ENCODE peak calls at places on chromosomes 16 and 17, in four cellular contexts. P is K562, K is H1, E is HepG2. F is an unnamed sample. For H3K4me1, the result is how much of the 10 kb centered on the place peaks cover.

GRCh38 chr17:43754947-43755346 is 3.6 kb downstream of the SOST start:
- DNase-seq in P (no peak), E (no peak), K (peak), F (no peak)

GRCh38 chr17:16415031-16415924 is at the start of gene TRPV2:
- DNase-seq in E (peak), K (peak), P (peak), F (no peak)

GRCh38 chr17:12666718-12667117 is 1.0 kb downstream of the MYOCD start:
- DNase-seq in P (no peak), K (no peak), E (no peak), F (no peak)

GRCh38 chr16:10080031-10080772 is 102.0 kb downstream of the GRIN2A start:
- DNase-seq in P (no peak), E (no peak), K (no peak), F (peak)

GRCh38 chr17:46866747-46867146 is 15.4 kb downstream of the WNT9B start:
- DNase-seq in E (no peak), K (no peak), P (no peak), F (no peak)

GRCh38 chr16:19705843-19706242 is 12.2 kb downstream of the KNOP1 start:
- DNase-seq in E (no peak), P (no peak), K (no peak), F (no peak)

GRCh38 chr16:81758376-81758775 is 20.7 kb upstream of the PLCG2 start:
- DNase-seq in K (no peak), E (peak), P (no peak), F (no peak)

GRCh38 chr17:58244958-58245357 is 6.6 kb downstream of the LPO start:
- DNase-seq in E (no peak), K (no peak), P (no peak), F (no peak)

GRCh38 chr17:50919321-50920040 is 53.3 kb upstream of the TOB1 start:
- DNase-seq in P (peak), E (peak), K (peak), F (peak)

GRCh38 chr16:28317040-28317880 is 24.9 kb downstream of the SBK1 start:
- DNase-seq in E (peak), P (peak), K (peak), F (peak)

GRCh38 chr16:69150146-69150865 is 17.9 kb downstream of the UTP4 start:
- DNase-seq in K (peak), P (peak), E (peak), F (peak)

GRCh38 chr16:69726313-69727060 is at the start of gene NQO1:
- DNase-seq in E (peak), P (peak), K (peak), F (peak)

GRCh38 chr16:3095869-3096268 is 3.2 kb downstream of the ZSCAN10 start:
- DNase-seq in E (no peak), K (no peak), P (peak), F (no peak)

GRCh38 chr16:1642753-1643152 is 30.6 kb downstream of the CRAMP1 start:
- DNase-seq in K (no peak), P (no peak), E (no peak), F (no peak)

GRCh38 chr16:25151996-25152395 is 40.5 kb downstream of the LCMT1 start:
- DNase-seq in E (no peak), K (no peak), P (no peak), F (no peak)

GRCh38 chr17:13212861-13213260 is 195.0 kb upstream of the ELAC2 start:
- DNase-seq in P (no peak), K (no peak), E (no peak), F (no peak)

GRCh38 chr17:57016764-57017116 is 38.8 kb downstream of the SCPEP1 start:
- DNase-seq in E (no peak), K (no peak), P (no peak), F (no peak)

GRCh38 chr16:79037429-79038373 is 562.8 kb downstream of the MAF start:
- DNase-seq in K (no peak), E (peak), P (no peak), F (no peak)

GRCh38 chr16:12545792-12546342 is 257.8 kb downstream of the CPPED1 start:
- DNase-seq in P (no peak), E (no peak), K (no peak), F (no peak)

GRCh38 chr16:84839054-84839453 is 19.3 kb downstream of the CRISPLD2 start:
- DNase-seq in E (no peak), P (no peak), K (no peak), F (no peak)

GRCh38 chr16:85080923-85081498 is 31.3 kb downstream of the CIBAR2 start:
- DNase-seq in P (no peak), E (no peak), K (no peak), F (no peak)

GRCh38 chr16:67613808-67614207 is 31.1 kb upstream of the CARMIL2 start:
- DNase-seq in E (peak), P (no peak), K (peak), F (no peak)

GRCh38 chr16:31177136-31177535 is 2.8 kb upstream of the FUS start:
- DNase-seq in K (no peak), P (no peak), E (no peak), F (no peak)

GRCh38 chr17:78131172-78132085 is 858 bp downstream of the TMC8 start:
- DNase-seq in P (no peak), K (no peak), E (no peak), F (no peak)

GRCh38 chr17:62740066-62740465 is 68.0 kb downstream of the MARCHF10 start:
- DNase-seq in K (no peak), P (no peak), E (no peak), F (no peak)

GRCh38 chr17:6661464-6661848 is 9.9 kb downstream of the C17orf100 start:
- DNase-seq in P (no peak), E (no peak), K (no peak), F (no peak)

GRCh38 chr16:30567160-30567990 is 4.1 kb downstream of the ZNF688 start:
- DNase-seq in E (no peak), P (no peak), K (no peak), F (no peak)

DNA sequence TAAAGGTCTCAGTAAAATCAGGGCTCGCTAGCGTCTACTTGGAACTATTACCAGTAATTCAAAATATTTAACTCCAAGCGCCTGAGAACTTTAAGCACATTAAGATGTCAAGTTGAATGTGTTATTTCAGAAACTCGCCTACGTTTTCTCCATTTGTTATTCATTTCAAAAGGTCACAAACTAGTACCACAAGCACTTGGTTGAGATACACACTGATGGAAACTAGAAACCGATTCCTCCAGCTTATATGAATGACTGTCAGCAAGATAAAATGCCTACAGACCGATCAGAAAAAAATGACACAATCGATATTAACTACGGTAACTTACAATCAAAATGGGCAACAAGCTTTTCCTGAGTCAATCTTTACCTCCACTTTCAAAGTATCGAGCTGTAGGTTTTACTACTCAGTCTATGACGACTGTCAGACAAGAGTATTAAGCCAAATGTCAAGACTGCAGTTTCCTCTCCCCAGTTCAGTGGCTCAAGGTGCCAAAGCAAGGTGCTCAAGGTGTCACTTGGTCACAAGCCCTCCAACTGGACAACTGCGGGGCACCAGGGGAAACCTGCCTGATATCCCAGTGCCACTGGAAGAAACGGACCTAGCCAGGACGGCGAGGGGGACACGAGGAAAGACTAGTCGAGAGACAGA is 694 bp downstream of the SRP68 start:
- DNase-seq in P (no peak), E (no peak), K (peak), F (no peak)
- H3K4me1 ChIP-seq in P (under half), E (under half), K (under half), F (under half)

DNA sequence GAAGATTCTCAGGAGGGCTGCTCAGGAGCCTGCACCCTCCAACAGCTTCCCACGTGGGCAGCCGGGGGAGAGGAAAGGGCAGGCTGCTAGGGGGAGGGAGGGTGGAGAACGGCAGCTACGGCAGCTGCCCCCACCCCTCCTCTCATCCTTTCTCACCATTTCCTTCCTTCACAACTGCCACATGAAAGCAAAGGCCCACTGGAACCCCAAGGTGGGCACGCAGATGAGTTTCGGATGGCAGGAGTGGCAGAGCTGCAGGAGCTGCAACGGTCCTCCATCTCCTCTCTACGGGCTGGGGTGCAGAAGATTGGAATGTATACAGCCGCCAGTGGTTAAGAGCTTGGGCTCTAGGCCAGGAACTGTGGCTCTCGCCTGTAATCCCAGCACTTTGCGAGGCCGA is 77.7 kb downstream of the GAS7 start:
- DNase-seq in P (no peak), E (no peak), K (no peak), F (no peak)
- TF ChIP-seq JUN in P (no peak), E (no peak), K (no peak), F (no peak)

GRCh38 chr17:82231312-82231561 is 2.4 kb downstream of the SLC16A3 start:
- DNase-seq in P (no peak), E (no peak), K (no peak), F (no peak)

GRCh38 chr17:82232876-82233785 is 4.3 kb downstream of the SLC16A3 start:
- DNase-seq in K (no peak), P (no peak), E (no peak), F (no peak)

GRCh38 chr17:82230627-82231311 is 1.9 kb downstream of the SLC16A3 start:
- DNase-seq in E (peak), P (peak), K (no peak), F (peak)

GRCh38 chr17:82231562-82232321 is 2.9 kb downstream of the SLC16A3 start:
- DNase-seq in E (peak), P (peak), K (peak), F (peak)

GRCh38 chr17:82232322-82232785 is 3.5 kb downstream of the SLC16A3 start:
- DNase-seq in P (no peak), E (no peak), K (no peak), F (no peak)
- TF ChIP-seq POLR2AphosphoS5 in P (no peak), E (no peak), K (no peak), F (no peak)

GRCh38 chr17:79685121-79685520 is 45.6 kb upstream of the ENPP7 start:
- DNase-seq in K (no peak), P (no peak), E (no peak), F (no peak)
- H3K4me1 ChIP-seq in K (under half), P (under half), E (under half), F (under half)

GRCh38 chr16:4795828-4796572 is 831 bp downstream of the SMIM22 start:
- DNase-seq in P (no peak), E (no peak), K (no peak), F (no peak)
- TF ChIP-seq JUN in P (no peak), E (no peak), K (no peak), F (no peak)

DNA sequence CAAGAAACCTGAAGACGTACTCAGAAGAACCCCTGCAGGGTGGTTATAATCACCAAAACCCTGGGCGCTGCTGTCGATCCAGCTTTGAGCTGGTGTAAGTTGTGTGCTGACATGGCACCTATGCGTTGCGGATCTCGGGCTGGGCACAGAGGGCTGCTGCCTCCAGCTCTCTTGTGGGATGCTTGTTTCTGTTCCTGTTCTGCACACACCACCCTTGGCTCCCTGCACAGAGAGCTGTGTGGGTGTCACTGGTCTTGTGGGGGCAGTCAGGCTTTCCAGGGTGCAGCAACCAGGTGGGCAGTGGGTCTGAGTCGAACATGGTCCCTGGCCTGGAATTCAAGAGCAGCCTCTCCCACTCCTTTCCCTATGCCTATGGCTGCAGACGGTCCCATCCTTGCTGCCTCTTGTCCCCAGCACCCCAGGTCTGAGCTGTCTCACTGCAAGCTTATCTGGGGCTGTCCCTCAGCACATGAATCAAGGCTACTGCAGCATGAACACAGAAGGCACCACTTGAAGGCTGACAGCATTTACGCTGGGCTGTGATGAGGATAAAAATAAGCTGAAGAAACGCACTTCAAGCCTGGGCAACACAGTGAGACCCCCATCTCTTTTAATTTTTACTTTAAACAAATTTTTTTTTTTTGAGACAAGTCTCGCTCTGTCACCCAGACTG is 20.1 kb downstream of the ZNF276 start:
- DNase-seq in E (no peak), P (no peak), K (no peak), F (no peak)
- TF ChIP-seq POLR2AphosphoS5 in E (no peak), P (peak), K (no peak), F (peak)

DNA sequence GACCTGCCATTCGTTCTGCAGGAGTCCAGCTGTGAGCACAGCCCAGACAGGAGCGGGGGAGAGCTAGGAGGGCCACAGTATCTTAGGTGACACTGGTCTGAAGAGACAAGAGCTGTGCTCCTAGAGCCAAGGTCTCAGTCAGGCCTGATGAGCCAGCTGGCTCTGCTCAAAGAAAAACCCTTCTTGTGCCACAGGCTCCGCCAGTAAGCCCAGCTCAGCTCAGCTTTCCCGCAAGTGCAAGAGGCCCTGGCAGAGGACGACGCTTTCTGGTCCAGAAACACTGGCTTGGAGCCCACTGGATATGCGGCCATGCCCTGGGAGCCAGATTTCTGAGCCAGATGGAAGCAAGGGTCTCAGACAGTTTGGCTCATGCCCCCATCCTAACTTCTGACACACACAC is 23.9 kb downstream of the PEMT start:
- DNase-seq in P (no peak), K (no peak), E (no peak), F (no peak)
- H3K4me1 ChIP-seq in P (under half), K (under half), E (under half), F (under half)

GRCh38 chr17:73650617-73651200 is 6.5 kb upstream of the SDK2 start:
- DNase-seq in P (no peak), E (no peak), K (no peak), F (no peak)
- TF ChIP-seq JUN in P (no peak), E (no peak), K (no peak), F (no peak)

DNA sequence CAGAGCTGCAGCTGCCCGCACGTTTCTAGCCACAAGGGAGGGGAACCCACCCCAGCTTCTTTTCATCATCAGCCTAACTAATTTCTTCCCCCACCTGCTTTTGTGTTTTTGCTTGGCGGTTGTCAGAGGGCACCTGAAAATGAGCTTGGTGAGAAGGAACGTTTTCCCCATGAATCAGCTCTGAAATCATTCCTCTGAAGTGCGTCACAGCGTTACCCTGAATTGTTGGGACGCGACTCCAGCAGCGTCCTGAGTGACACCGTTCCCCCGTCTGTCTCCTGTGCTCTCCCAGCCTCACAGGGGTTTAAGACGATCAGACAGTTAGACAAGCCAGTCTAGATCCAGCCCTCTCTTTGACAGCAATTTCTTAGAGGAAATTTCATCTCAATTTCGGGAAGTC is 722.9 kb upstream of the EEF2KMT start:
- DNase-seq in P (no peak), E (no peak), K (no peak), F (no peak)
- TF ChIP-seq POLR2AphosphoS5 in P (no peak), E (no peak), K (no peak), F (no peak)